ENCODE peak calls at places on chromosomes 3 and 15, in four cellular contexts. W is H7, X is BE2C, U is retina. T is an unnamed sample.

GRCh38 chr3:57821765-57822164 is 65.7 kb downstream of the SLMAP start:
- DNase-seq in W (no peak), U (no peak), X (no peak), T (no peak)

GRCh38 chr15:85744636-85745422 is 49.9 kb downstream of the KLHL25 start:
- DNase-seq in W (no peak), U (no peak), X (no peak), T (no peak)

GRCh38 chr15:101684384-101684783 is 32.2 kb upstream of the TM2D3 start:
- DNase-seq in U (no peak), X (no peak), W (no peak), T (no peak)

GRCh38 chr15:41494190-41494921 is 682 bp downstream of the ITPKA start:
- DNase-seq in U (peak), W (peak), X (peak), T (peak)

GRCh38 chr3:64449026-64449425 is 223.8 kb upstream of the PRICKLE2 start:
- DNase-seq in W (no peak), U (no peak), X (no peak), T (no peak)

GRCh38 chr3:147963711-147964110 is 554.5 kb downstream of the ZIC1 start:
- DNase-seq in X (no peak), U (no peak), W (no peak), T (no peak)

GRCh38 chr15:64006642-64007041 is 39.6 kb downstream of the DAPK2 start:
- DNase-seq in W (no peak), U (no peak), X (no peak), T (no peak)

GRCh38 chr3:18098960-18099587 is 326.1 kb downstream of the SATB1 start:
- DNase-seq in U (no peak), X (peak), W (no peak), T (no peak)

GRCh38 chr15:99436472-99437314 is 129.1 kb upstream of the MEF2A start:
- DNase-seq in X (peak), U (no peak), W (no peak), T (no peak)